ENCODE peak calls at places on chromosomes 6 and 20, in five cellular contexts. One of them, this sample, is unnamed.

GRCh38 chr6:107491059-107491609 is 1.2 kb downstream of the SOBP start:
- ATAC-seq in upper lobe of left lung: peak
- ATAC-seq in GM12878: peak
- ATAC-seq in K562: no peak
- ATAC-seq in HepG2: peak
- ATAC-seq in this sample: peak

GRCh38 chr20:46230811-46231282 is 77.5 kb downstream of the CDH22 start:
- ATAC-seq in upper lobe of left lung: no peak
- ATAC-seq in GM12878: no peak
- ATAC-seq in K562: peak
- ATAC-seq in HepG2: peak
- ATAC-seq in this sample: no peak

GRCh38 chr20:62997626-62998025 is 9.1 kb downstream of the BHLHE23 start:
- ATAC-seq in upper lobe of left lung: no peak
- ATAC-seq in GM12878: no peak
- ATAC-seq in K562: no peak
- ATAC-seq in HepG2: no peak
- ATAC-seq in this sample: no peak

GRCh38 chr20:1657556-1658334 is at the start of gene SIRPG:
- ATAC-seq in upper lobe of left lung: no peak
- ATAC-seq in GM12878: peak
- ATAC-seq in K562: no peak
- ATAC-seq in HepG2: no peak
- ATAC-seq in this sample: no peak

GRCh38 chr6:73079978-73080377 is 145.3 kb downstream of the KHDC1L start:
- ATAC-seq in upper lobe of left lung: no peak
- ATAC-seq in GM12878: peak
- ATAC-seq in K562: no peak
- ATAC-seq in HepG2: no peak
- ATAC-seq in this sample: no peak

GRCh38 chr6:156659317-156660198 is 117.6 kb upstream of the ARID1B start:
- ATAC-seq in upper lobe of left lung: no peak
- ATAC-seq in GM12878: peak
- ATAC-seq in K562: peak
- ATAC-seq in HepG2: no peak
- ATAC-seq in this sample: no peak

GRCh38 chr6:158468666-158469065 is 91.2 kb upstream of the TMEM181 start:
- ATAC-seq in upper lobe of left lung: no peak
- ATAC-seq in GM12878: no peak
- ATAC-seq in K562: no peak
- ATAC-seq in HepG2: no peak
- ATAC-seq in this sample: no peak

GRCh38 chr20:17653835-17654648 is 28.0 kb downstream of the RRBP1 start:
- ATAC-seq in upper lobe of left lung: no peak
- ATAC-seq in GM12878: no peak
- ATAC-seq in K562: no peak
- ATAC-seq in HepG2: no peak
- ATAC-seq in this sample: no peak

GRCh38 chr6:128394171-128394570 is 126.2 kb downstream of the PTPRK start:
- ATAC-seq in upper lobe of left lung: no peak
- ATAC-seq in GM12878: no peak
- ATAC-seq in K562: no peak
- ATAC-seq in HepG2: no peak
- ATAC-seq in this sample: no peak

GRCh38 chr20:3712279-3712873 is at the start of gene SIGLEC1:
- ATAC-seq in upper lobe of left lung: peak
- ATAC-seq in GM12878: no peak
- ATAC-seq in K562: no peak
- ATAC-seq in HepG2: no peak
- ATAC-seq in this sample: peak

GRCh38 chr6:13709698-13710551 is 1.7 kb downstream of the RANBP9 start:
- ATAC-seq in upper lobe of left lung: no peak
- ATAC-seq in GM12878: peak
- ATAC-seq in K562: peak
- ATAC-seq in HepG2: peak
- ATAC-seq in this sample: no peak

GRCh38 chr6:13712485-13712990 is 903 bp upstream of the RANBP9 start:
- ATAC-seq in upper lobe of left lung: no peak
- ATAC-seq in GM12878: no peak
- ATAC-seq in K562: no peak
- ATAC-seq in HepG2: no peak
- ATAC-seq in this sample: no peak

GRCh38 chr6:13711384-13711725 is 280 bp downstream of the RANBP9 start:
- ATAC-seq in upper lobe of left lung: peak
- ATAC-seq in GM12878: peak
- ATAC-seq in K562: peak
- ATAC-seq in HepG2: peak
- ATAC-seq in this sample: peak

GRCh38 chr6:13711726-13712484 is at the start of gene RANBP9:
- ATAC-seq in upper lobe of left lung: peak
- ATAC-seq in GM12878: peak
- ATAC-seq in K562: peak
- ATAC-seq in HepG2: peak
- ATAC-seq in this sample: peak

GRCh38 chr6:13710552-13711383 is 867 bp downstream of the RANBP9 start:
- ATAC-seq in upper lobe of left lung: peak
- ATAC-seq in GM12878: peak
- ATAC-seq in K562: peak
- ATAC-seq in HepG2: peak
- ATAC-seq in this sample: no peak
- TF ChIP-seq POLR2AphosphoS5 in upper lobe of left lung: peak
- TF ChIP-seq POLR2AphosphoS5 in GM12878: no peak
- TF ChIP-seq POLR2AphosphoS5 in K562: no peak
- TF ChIP-seq POLR2AphosphoS5 in HepG2: peak
- TF ChIP-seq POLR2AphosphoS5 in this sample: no peak

GRCh38 chr6:27139753-27140522 is 107.6 kb upstream of the PRSS16 start:
- ATAC-seq in upper lobe of left lung: no peak
- ATAC-seq in GM12878: peak
- ATAC-seq in K562: peak
- ATAC-seq in HepG2: no peak
- ATAC-seq in this sample: peak
- TF ChIP-seq CTCF in upper lobe of left lung: no peak
- TF ChIP-seq CTCF in GM12878: no peak
- TF ChIP-seq CTCF in K562: no peak
- TF ChIP-seq CTCF in HepG2: no peak
- TF ChIP-seq CTCF in this sample: no peak

GRCh38 chr6:121663292-121663691 is 227.8 kb downstream of the GJA1 start:
- ATAC-seq in upper lobe of left lung: no peak
- ATAC-seq in GM12878: no peak
- ATAC-seq in K562: no peak
- ATAC-seq in HepG2: no peak
- ATAC-seq in this sample: no peak

GRCh38 chr6:121664199-121664598 is 228.8 kb downstream of the GJA1 start:
- ATAC-seq in upper lobe of left lung: no peak
- ATAC-seq in GM12878: no peak
- ATAC-seq in K562: no peak
- ATAC-seq in HepG2: no peak
- ATAC-seq in this sample: no peak

GRCh38 chr6:121666809-121667208 is 231.4 kb downstream of the GJA1 start:
- ATAC-seq in upper lobe of left lung: no peak
- ATAC-seq in GM12878: no peak
- ATAC-seq in K562: no peak
- ATAC-seq in HepG2: no peak
- ATAC-seq in this sample: peak

GRCh38 chr6:121670511-121670910 is 235.1 kb downstream of the GJA1 start:
- ATAC-seq in upper lobe of left lung: no peak
- ATAC-seq in GM12878: no peak
- ATAC-seq in K562: no peak
- ATAC-seq in HepG2: no peak
- ATAC-seq in this sample: no peak

DNA sequence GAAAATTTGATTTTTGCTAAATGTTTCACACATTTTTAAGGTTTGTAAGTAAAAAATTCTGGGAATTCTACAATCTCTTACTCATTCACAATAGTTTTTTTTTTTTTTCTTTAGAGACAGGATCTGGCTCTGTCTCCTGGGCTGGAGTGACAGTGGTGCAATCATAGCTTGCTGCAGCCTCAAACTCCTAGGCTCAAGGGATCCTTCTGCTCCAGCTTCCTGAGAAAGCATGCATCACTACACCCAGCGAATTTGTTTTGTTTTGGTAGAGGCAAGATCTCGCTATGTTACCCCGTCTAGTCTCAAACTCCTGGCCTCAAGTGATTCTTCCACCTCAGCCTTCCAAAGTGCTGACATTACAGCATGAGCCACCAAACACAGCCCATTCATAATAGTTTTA is 232.8 kb downstream of the GJA1 start:
- ATAC-seq in upper lobe of left lung: no peak
- ATAC-seq in GM12878: no peak
- ATAC-seq in K562: no peak
- ATAC-seq in HepG2: no peak
- ATAC-seq in this sample: peak
- TF ChIP-seq EP300 in upper lobe of left lung: no peak
- TF ChIP-seq EP300 in GM12878: no peak
- TF ChIP-seq EP300 in K562: no peak
- TF ChIP-seq EP300 in HepG2: no peak
- TF ChIP-seq EP300 in this sample: no peak

DNA sequence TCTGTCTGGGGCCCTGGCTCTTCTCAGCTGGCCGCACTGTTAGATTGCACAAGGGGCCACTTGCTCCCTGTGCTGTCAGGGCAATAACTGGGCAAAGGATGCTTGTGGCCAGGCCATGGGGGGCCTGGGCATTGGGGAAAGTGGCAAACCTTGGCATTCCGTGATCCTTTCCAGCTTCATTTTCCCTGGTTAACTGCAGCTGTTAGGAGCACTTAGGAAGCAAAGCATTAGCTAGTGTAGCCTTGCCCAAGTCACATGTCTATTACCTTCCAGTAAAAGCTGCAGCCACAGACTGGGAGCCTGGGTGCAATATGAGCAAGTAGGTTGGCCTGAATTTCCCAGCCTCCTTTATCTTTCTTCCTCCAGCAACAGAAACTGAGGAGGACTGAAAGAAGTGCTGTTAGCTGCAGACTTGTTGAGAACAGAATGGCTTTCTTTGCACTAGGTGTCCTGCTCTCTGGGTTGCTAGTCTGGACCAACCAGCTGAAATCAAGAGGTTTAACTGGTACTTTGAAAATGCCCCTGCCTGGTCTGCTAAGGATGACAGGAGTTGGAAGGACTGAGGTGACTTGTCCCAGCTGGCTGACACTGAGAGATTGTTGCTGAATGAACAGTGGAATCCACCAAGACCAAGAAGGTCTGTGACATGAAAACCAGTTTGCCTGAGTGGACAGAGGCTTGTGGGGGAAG is 312.3 kb upstream of the SUPT3H start:
- ATAC-seq in upper lobe of left lung: no peak
- ATAC-seq in GM12878: no peak
- ATAC-seq in K562: no peak
- ATAC-seq in HepG2: no peak
- ATAC-seq in this sample: no peak
- TF ChIP-seq POLR2AphosphoS5 in upper lobe of left lung: no peak
- TF ChIP-seq POLR2AphosphoS5 in GM12878: no peak
- TF ChIP-seq POLR2AphosphoS5 in K562: no peak
- TF ChIP-seq POLR2AphosphoS5 in HepG2: no peak
- TF ChIP-seq POLR2AphosphoS5 in this sample: no peak

GRCh38 chr20:50608750-50609104 is 82.6 kb downstream of the RIPOR3 start:
- ATAC-seq in upper lobe of left lung: no peak
- ATAC-seq in GM12878: no peak
- ATAC-seq in K562: no peak
- ATAC-seq in HepG2: no peak
- ATAC-seq in this sample: no peak

GRCh38 chr20:50611128-50611810 is 80.1 kb downstream of the RIPOR3 start:
- ATAC-seq in upper lobe of left lung: no peak
- ATAC-seq in GM12878: no peak
- ATAC-seq in K562: no peak
- ATAC-seq in HepG2: no peak
- ATAC-seq in this sample: peak

GRCh38 chr20:50609438-50609989 is 81.8 kb downstream of the RIPOR3 start:
- ATAC-seq in upper lobe of left lung: no peak
- ATAC-seq in GM12878: no peak
- ATAC-seq in K562: no peak
- ATAC-seq in HepG2: peak
- ATAC-seq in this sample: no peak

GRCh38 chr20:50607850-50608749 is 83.2 kb downstream of the RIPOR3 start:
- ATAC-seq in upper lobe of left lung: peak
- ATAC-seq in GM12878: no peak
- ATAC-seq in K562: no peak
- ATAC-seq in HepG2: peak
- ATAC-seq in this sample: no peak

GRCh38 chr20:50610212-50610718 is 81.1 kb downstream of the RIPOR3 start:
- ATAC-seq in upper lobe of left lung: no peak
- ATAC-seq in GM12878: peak
- ATAC-seq in K562: no peak
- ATAC-seq in HepG2: peak
- ATAC-seq in this sample: no peak
- TF ChIP-seq CTCF in upper lobe of left lung: no peak
- TF ChIP-seq CTCF in GM12878: no peak
- TF ChIP-seq CTCF in K562: no peak
- TF ChIP-seq CTCF in HepG2: peak
- TF ChIP-seq CTCF in this sample: no peak

DNA sequence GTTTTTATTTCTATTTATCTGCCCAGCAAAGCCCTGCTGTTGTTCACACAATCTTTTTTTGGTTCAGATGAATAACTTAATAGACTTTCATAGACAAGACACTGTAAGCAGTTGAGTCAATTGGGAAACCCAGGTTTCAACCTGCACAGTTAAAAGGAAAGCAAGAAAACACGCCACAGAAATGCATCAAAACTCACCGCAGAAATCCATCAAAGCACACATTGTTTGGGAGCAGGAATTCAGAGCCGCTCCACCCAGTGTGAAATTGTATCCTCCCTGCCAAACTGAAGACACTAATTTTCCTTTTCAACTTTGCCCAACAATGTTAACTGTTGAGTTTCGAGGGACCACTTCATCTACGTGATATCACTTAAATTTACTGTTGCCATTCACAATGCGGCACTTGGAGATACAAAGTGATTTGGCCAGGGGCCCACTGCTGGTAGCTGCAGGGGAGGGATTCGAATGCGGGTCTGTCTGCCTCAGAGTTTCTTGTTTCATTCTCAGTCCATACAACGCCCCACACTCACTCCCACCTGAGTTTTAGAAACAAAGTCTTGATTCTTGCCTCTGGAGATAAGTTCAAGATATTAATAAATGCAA is 92.6 kb downstream of the DACT2 start:
- ATAC-seq in upper lobe of left lung: no peak
- ATAC-seq in GM12878: no peak
- ATAC-seq in K562: no peak
- ATAC-seq in HepG2: no peak
- ATAC-seq in this sample: no peak
- TF ChIP-seq EP300 in upper lobe of left lung: no peak
- TF ChIP-seq EP300 in GM12878: no peak
- TF ChIP-seq EP300 in K562: no peak
- TF ChIP-seq EP300 in HepG2: no peak
- TF ChIP-seq EP300 in this sample: no peak

GRCh38 chr6:98839788-98840361 is 5.5 kb downstream of the POU3F2 start:
- ATAC-seq in upper lobe of left lung: no peak
- ATAC-seq in GM12878: peak
- ATAC-seq in K562: peak
- ATAC-seq in HepG2: peak
- ATAC-seq in this sample: no peak
- TF ChIP-seq POLR2AphosphoS5 in upper lobe of left lung: no peak
- TF ChIP-seq POLR2AphosphoS5 in GM12878: no peak
- TF ChIP-seq POLR2AphosphoS5 in K562: no peak
- TF ChIP-seq POLR2AphosphoS5 in HepG2: no peak
- TF ChIP-seq POLR2AphosphoS5 in this sample: no peak

This sample was measured in gastroesophageal sphincter.